ENCODE peak calls at places on chromosome 6, in six cellular contexts. B, W, H, X, F and D are unnamed samples.

GRCh38 chr6:83847179-83847578 is 6.0 kb upstream of the RIPPLY2 start:
- DNase-seq in B (no peak), W (no peak), H (no peak), X (no peak), F (no peak), D (no peak)

GRCh38 chr6:144064402-144064830 is 31.0 kb downstream of the SF3B5 start:
- DNase-seq in B (peak; percentile 45), W (no peak), H (no peak), X (no peak), F (no peak), D (no peak)

GRCh38 chr6:35737413-35738211 is 780 bp downstream of the ARMC12 start:
- DNase-seq in B (no peak), W (peak; percentile 72), H (no peak), X (peak; percentile 95), F (no peak), D (no peak)

GRCh38 chr6:68873236-68873635 is 238.2 kb downstream of the ADGRB3 start:
- DNase-seq in B (no peak), W (no peak), H (no peak), X (no peak), F (no peak), D (no peak)

GRCh38 chr6:105794263-105794662 is 291.9 kb upstream of the PRDM1 start:
- DNase-seq in B (peak; percentile 55), W (peak; percentile 93), H (no peak), X (peak; percentile 52), F (no peak), D (no peak)

GRCh38 chr6:31271641-31272357 is at the start of gene HLA-C:
- DNase-seq in B (peak; percentile 93), W (peak; percentile 88), H (peak; percentile 90), X (peak; percentile 97), F (peak; percentile 83), D (peak; percentile 86)

GRCh38 chr6:16985484-16986284 is 116.2 kb upstream of the STMND1 start:
- DNase-seq in B (no peak), W (no peak), H (peak; percentile 79), X (peak; percentile 31), F (no peak), D (no peak)

GRCh38 chr6:8739454-8739853 is 304.1 kb upstream of the SLC35B3 start:
- DNase-seq in B (no peak), W (no peak), H (no peak), X (no peak), F (no peak), D (no peak)

GRCh38 chr6:13712485-13712990 is 903 bp upstream of the RANBP9 start:
- DNase-seq in B (no peak), W (peak; percentile 50), H (no peak), X (peak; percentile 36), F (no peak), D (no peak)

GRCh38 chr6:149456311-149457021 is 28.3 kb downstream of the ZC3H12D start:
- DNase-seq in B (no peak), W (no peak), H (no peak), X (no peak), F (no peak), D (no peak)

GRCh38 chr6:90226257-90226656 is 70.4 kb downstream of the BACH2 start:
- DNase-seq in B (no peak), W (no peak), H (no peak), X (no peak), F (no peak), D (no peak)

GRCh38 chr6:53029262-53029661 is 34.2 kb upstream of the GSTA4 start:
- DNase-seq in B (no peak), W (no peak), H (no peak), X (no peak), F (no peak), D (no peak)

GRCh38 chr6:72783667-72784066 is 161.8 kb downstream of the KCNQ5 start:
- DNase-seq in B (no peak), W (no peak), H (no peak), X (peak; percentile 59), F (no peak), D (no peak)

GRCh38 chr6:26185004-26185403 is 97.8 kb downstream of the HFE start:
- DNase-seq in B (no peak), W (no peak), H (no peak), X (no peak), F (no peak), D (no peak)
- TF ChIP-seq CTCF in B (no peak), W (no peak), H (no peak), X (no peak), F (no peak), D (no peak)

GRCh38 chr6:132598473-132598872 is 8.9 kb upstream of the TAAR5 start:
- DNase-seq in B (peak; percentile 61), W (peak; percentile 51), H (no peak), X (no peak), F (no peak), D (no peak)
- TF ChIP-seq CTCF in B (peak; percentile 62), W (peak; percentile 52), H (peak; percentile 50), X (peak; percentile 33), F (no peak), D (no peak)

GRCh38 chr6:45668705-45669104 is 291.0 kb upstream of the SUPT3H start:
- DNase-seq in B (no peak), W (no peak), H (no peak), X (no peak), F (no peak), D (no peak)
- TF ChIP-seq CTCF in B (no peak), W (no peak), H (no peak), X (no peak), F (no peak), D (no peak)

GRCh38 chr6:70563540-70563939 is 3.2 kb upstream of the SDHAF4 start:
- DNase-seq in B (no peak), W (no peak), H (no peak), X (peak; percentile 41), F (no peak), D (no peak)

GRCh38 chr6:70552974-70553373 is 13.8 kb upstream of the SDHAF4 start:
- DNase-seq in B (no peak), W (no peak), H (no peak), X (no peak), F (no peak), D (no peak)

DNA sequence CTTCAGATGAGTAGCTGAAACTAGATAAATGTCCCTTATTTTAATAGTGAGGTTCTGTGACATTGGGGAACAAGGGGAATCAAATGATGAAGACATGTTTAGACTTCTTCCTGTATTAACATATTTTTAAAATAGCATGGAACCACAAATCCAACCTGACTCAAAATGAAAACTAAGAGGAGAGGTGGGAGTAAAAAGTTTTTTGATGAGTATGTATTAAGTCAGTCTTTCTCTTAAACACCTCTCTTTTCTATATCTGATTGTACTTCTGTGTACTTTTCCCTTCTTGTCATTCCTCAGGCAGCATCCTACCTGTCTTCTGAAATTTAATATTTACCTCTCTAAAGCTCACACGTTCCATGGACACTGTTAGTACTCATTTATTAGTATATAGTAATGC is 8.7 kb upstream of the SDHAF4 start:
- DNase-seq in B (no peak), W (no peak), H (no peak), X (no peak), F (no peak), D (no peak)
- TF ChIP-seq CTCF in B (no peak), W (no peak), H (no peak), X (no peak), F (no peak), D (no peak)

GRCh38 chr6:44800171-44800671 is 412.7 kb downstream of the CDC5L start:
- DNase-seq in B (no peak), W (no peak), H (no peak), X (peak; percentile 92), F (no peak), D (no peak)

GRCh38 chr6:44789790-44790189 is 402.3 kb downstream of the CDC5L start:
- DNase-seq in B (no peak), W (no peak), H (no peak), X (no peak), F (no peak), D (no peak)

GRCh38 chr6:44801188-44801587 is 413.7 kb downstream of the CDC5L start:
- DNase-seq in B (no peak), W (no peak), H (no peak), X (no peak), F (no peak), D (no peak)

DNA sequence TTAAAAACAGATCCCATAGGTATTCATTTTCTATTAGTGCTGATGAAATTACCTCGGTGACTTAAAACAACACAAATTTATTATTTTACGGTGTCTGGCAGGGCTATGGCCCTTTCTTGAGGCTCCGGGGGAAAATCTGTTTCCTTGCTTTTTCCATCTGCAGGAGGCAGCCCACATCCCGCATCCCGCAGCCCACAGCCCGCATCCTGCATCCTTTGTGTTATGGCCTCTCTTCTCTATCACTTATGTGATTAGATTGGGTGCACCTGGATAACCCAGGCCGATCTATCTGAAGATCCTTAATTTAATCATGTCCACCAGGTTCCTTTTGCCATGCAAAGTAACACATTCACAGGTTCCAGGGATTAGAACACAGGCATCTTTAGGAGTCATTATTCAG is 407.8 kb downstream of the CDC5L start:
- DNase-seq in B (no peak), W (no peak), H (no peak), X (no peak), F (no peak), D (no peak)
- TF ChIP-seq CTCF in B (no peak), W (no peak), H (no peak), X (no peak), F (no peak), D (no peak)